ENCODE peak calls at places on chromosome 1, in ten cellular contexts. O is ovary, Y is uterus, G is H54, S is IMR-90, H is body of pancreas, Q is esophagus squamous epithelium, J is A549, C is lower leg skin, U is testis. T is an unnamed sample.

GRCh38 chr1:100597069-100597741 is 59.3 kb downstream of the GPR88 start:
- DNase-seq in Y (no peak), J (no peak), U (no peak), C (no peak), O (no peak), S (peak), G (peak), H (no peak), Q (no peak), T (no peak)

GRCh38 chr1:50981741-50982140 is 11.7 kb downstream of the CDKN2C start:
- DNase-seq in O (no peak), Q (no peak), J (no peak), S (no peak), H (no peak), C (no peak), U (no peak), Y (no peak), G (no peak), T (no peak)

GRCh38 chr1:15098366-15099125 is 55.0 kb upstream of the TMEM51 start:
- DNase-seq in Q (no peak), O (no peak), U (no peak), J (no peak), H (no peak), C (no peak), G (no peak), S (no peak), Y (no peak), T (no peak)

GRCh38 chr1:145858238-145858936 is 494 bp downstream of the PIAS3 start:
- DNase-seq in O (peak), U (peak), Q (peak), Y (peak), G (peak), C (peak), J (peak), H (peak), S (peak), T (peak)

GRCh38 chr1:12511516-12512468 is 106.2 kb downstream of the DHRS3 start:
- DNase-seq in S (peak), O (no peak), Q (no peak), G (no peak), Y (no peak), J (no peak), C (no peak), H (no peak), U (no peak), T (no peak)

GRCh38 chr1:210739627-210740026 is 394.3 kb downstream of the KCNH1 start:
- DNase-seq in H (no peak), G (no peak), O (no peak), C (no peak), J (no peak), S (peak), Y (no peak), U (no peak), Q (no peak), T (no peak)

GRCh38 chr1:3624194-3625136 is at the start of gene TPRG1L:
- DNase-seq in J (peak), H (peak), G (peak), Q (peak), O (peak), U (peak), Y (peak), S (peak), C (peak), T (peak)

GRCh38 chr1:41795205-41795762 is 123.4 kb downstream of the HIVEP3 start:
- DNase-seq in Q (no peak), S (peak), H (no peak), C (no peak), U (no peak), G (no peak), Y (no peak), O (no peak), J (no peak), T (no peak)

GRCh38 chr1:60571811-60572210 is 498.2 kb upstream of the C1orf87 start:
- DNase-seq in S (no peak), H (no peak), Y (no peak), Q (no peak), O (no peak), J (no peak), G (no peak), U (no peak), C (no peak), T (no peak)

GRCh38 chr1:203408485-203409229 is 57.7 kb upstream of the FMOD start:
- DNase-seq in S (peak), G (peak), J (no peak), H (peak), U (peak), Y (peak), Q (no peak), O (peak), C (peak), T (no peak)

GRCh38 chr1:59730759-59731478 is 83.8 kb upstream of the HOOK1 start:
- DNase-seq in C (peak), J (peak), U (peak), Y (peak), S (peak), Q (no peak), O (peak), H (peak), G (peak), T (no peak)

GRCh38 chr1:86774305-86775304 is 70.2 kb downstream of the SH3GLB1 start:
- DNase-seq in Q (peak), G (peak), S (peak), H (peak), O (peak), Y (peak), U (peak), J (peak), C (no peak), T (no peak)

GRCh38 chr1:202034683-202035462 is 24.5 kb downstream of the ELF3 start:
- DNase-seq in O (peak), G (peak), S (peak), Y (peak), J (peak), Q (no peak), C (peak), U (peak), H (peak), T (no peak)
- TF ChIP-seq POLR2A in O (no peak), G (peak), S (no peak), Y (no peak), J (no peak), Q (no peak), C (no peak), U (no peak), H (peak), T (no peak)

DNA sequence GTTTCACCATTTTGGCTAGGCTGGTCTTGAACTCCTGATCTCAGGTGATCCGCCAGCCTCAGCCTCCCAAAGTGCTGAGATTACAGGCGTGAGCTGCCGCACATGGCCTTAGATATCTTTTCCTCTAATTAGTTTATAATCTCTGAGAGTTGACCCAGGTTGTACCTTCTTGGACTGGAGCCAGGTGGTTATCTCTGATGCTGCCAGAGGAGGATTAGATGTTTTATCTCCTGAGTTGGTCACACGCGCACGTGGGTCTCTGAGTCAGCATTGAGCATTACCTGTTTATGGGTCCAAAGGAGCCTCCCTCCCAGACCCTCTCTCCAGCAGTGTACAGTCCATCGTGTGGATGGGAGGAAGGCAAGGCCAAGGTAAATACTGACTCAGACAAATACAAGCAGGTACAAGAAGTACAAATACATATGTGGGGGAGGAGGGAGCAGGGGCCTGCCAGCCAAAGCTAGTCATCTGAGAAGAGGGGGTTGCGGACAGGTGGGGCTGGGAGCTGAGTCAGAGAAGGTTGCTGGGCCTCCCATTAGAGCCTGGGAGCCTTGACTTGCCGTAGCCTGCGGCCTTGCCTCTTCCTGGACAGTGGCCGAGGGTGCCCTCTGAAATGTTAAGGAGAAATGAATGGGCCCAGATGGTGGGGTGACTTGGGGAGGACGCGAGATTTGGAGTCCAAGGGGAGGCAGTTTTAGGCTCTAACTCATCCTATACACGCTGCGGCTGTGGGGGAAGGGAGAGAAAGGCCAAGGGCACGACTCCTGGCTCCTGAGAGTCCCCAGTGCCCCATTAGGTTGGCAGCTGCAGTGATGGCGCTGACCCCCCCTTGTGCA is 13.1 kb downstream of the IL6R start:
- DNase-seq in J (peak), H (peak), O (peak), C (no peak), Q (no peak), G (no peak), S (no peak), Y (peak), U (no peak), T (no peak)
- TF ChIP-seq POLR2A in J (no peak), H (peak), O (no peak), C (no peak), Q (no peak), G (no peak), S (no peak), Y (no peak), U (no peak), T (no peak)

GRCh38 chr1:30144831-30145230 is 578.6 kb downstream of the MATN1 start:
- DNase-seq in G (no peak), H (no peak), S (no peak), C (no peak), Y (no peak), U (no peak), O (no peak), Q (no peak), J (no peak), T (no peak)
- TF ChIP-seq POLR2A in G (no peak), H (no peak), S (no peak), C (no peak), Y (no peak), U (no peak), O (no peak), Q (no peak), J (no peak), T (no peak)

DNA sequence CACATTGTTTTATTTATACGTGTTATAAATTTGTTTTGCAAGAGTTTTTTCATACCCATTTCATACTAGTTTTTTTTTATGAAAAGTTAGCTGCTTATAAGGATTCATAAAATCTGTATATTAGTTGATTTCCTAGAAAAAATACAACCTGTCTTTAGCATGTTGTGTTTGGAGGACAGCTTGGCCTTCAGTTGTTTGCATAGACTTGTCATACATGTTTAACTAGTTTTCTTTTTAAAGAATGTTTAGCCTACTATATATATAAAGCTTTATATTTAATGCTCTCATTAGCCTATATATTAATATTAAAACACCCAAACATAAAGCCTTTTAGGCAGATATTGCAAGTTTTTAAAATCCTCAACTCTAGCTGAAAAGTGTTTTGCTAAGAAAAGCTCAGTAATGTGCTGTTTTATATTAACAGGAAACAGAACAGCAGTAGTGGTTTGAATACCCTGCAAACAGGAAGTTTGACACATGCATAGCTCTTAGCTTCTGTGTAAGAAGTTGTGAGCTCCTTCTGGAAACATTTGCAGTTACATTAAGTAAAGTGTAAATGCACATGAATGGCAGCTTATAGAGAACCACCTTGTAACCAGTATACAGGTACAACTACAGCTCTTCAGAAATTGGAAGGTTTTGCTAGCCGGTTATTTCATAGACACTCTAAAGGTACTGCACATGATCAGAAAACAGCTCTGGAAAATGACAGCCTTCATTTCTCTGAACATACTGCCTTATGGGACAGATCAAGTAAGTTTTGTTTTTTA is at the start of gene PRKACB:
- DNase-seq in G (no peak), H (no peak), C (no peak), S (peak), O (no peak), Y (no peak), J (no peak), Q (no peak), U (no peak), T (no peak)
- TF ChIP-seq POLR2A in G (no peak), H (peak), C (peak), S (no peak), O (no peak), Y (no peak), J (no peak), Q (no peak), U (no peak), T (no peak)

GRCh38 chr1:182246783-182247182 is 144.8 kb downstream of the GLUL start:
- DNase-seq in Y (no peak), H (peak), O (no peak), S (no peak), Q (no peak), U (no peak), J (no peak), C (peak), G (no peak), T (no peak)

GRCh38 chr1:182248721-182249120 is 142.9 kb downstream of the GLUL start:
- DNase-seq in H (no peak), G (no peak), Q (no peak), J (no peak), O (no peak), S (no peak), C (no peak), U (no peak), Y (no peak), T (no peak)

GRCh38 chr1:182251561-182251960 is 140.0 kb downstream of the GLUL start:
- DNase-seq in C (no peak), G (no peak), J (no peak), Y (no peak), H (no peak), U (no peak), Q (no peak), O (no peak), S (no peak), T (no peak)

GRCh38 chr1:182253319-182253718 is 138.3 kb downstream of the GLUL start:
- DNase-seq in J (no peak), H (no peak), Y (no peak), C (no peak), O (no peak), G (no peak), S (no peak), Q (no peak), U (peak), T (no peak)

GRCh38 chr1:182249201-182249676 is 142.4 kb downstream of the GLUL start:
- DNase-seq in O (no peak), J (no peak), Y (no peak), Q (no peak), G (no peak), U (no peak), H (peak), C (peak), S (no peak), T (no peak)
- TF ChIP-seq POLR2A in O (no peak), J (no peak), Y (no peak), Q (no peak), G (no peak), U (no peak), H (no peak), C (no peak), S (no peak), T (no peak)

T was measured in GM12891.